ENCODE peak calls at places on chromosome 20, in four cellular contexts. N, T, X and W are unnamed samples.

GRCh38 chr20:7696311-7696710 is 243.9 kb downstream of the HAO1 start:
- DNase-seq in N (no peak), T (no peak), X (no peak), W (no peak)

GRCh38 chr20:64156136-64156885 is 7.9 kb upstream of the MYT1 start:
- DNase-seq in N (no peak), T (no peak), X (no peak), W (no peak)

GRCh38 chr20:8670900-8671229 is 398.0 kb upstream of the PLCB4 start:
- DNase-seq in N (no peak), T (no peak), X (no peak), W (no peak)

GRCh38 chr20:53077373-53078205 is 105.4 kb downstream of the TSHZ2 start:
- DNase-seq in N (no peak), T (no peak), X (no peak), W (peak)

GRCh38 chr20:10571313-10571815 is 102.4 kb downstream of the JAG1 start:
- DNase-seq in N (no peak), T (no peak), X (no peak), W (no peak)

GRCh38 chr20:6504826-6505225 is 262.7 kb upstream of the BMP2 start:
- DNase-seq in N (no peak), T (no peak), X (no peak), W (no peak)

GRCh38 chr20:46572790-46573189 is 22.3 kb upstream of the OCSTAMP start:
- DNase-seq in N (no peak), T (no peak), X (no peak), W (no peak)

GRCh38 chr20:39871013-39871412 is 818.0 kb downstream of the MAFB start:
- DNase-seq in N (no peak), T (no peak), X (no peak), W (no peak)

GRCh38 chr20:25580711-25581110 is 4.6 kb downstream of the NINL start:
- DNase-seq in N (no peak), T (no peak), X (no peak), W (no peak)

GRCh38 chr20:38430679-38431325 is 4.3 kb downstream of the SNHG17 start:
- DNase-seq in N (no peak), T (no peak), X (no peak), W (no peak)

GRCh38 chr20:15236812-15237211 is 899.4 kb upstream of the FLRT3 start:
- DNase-seq in N (no peak), T (peak), X (peak), W (peak)

DNA sequence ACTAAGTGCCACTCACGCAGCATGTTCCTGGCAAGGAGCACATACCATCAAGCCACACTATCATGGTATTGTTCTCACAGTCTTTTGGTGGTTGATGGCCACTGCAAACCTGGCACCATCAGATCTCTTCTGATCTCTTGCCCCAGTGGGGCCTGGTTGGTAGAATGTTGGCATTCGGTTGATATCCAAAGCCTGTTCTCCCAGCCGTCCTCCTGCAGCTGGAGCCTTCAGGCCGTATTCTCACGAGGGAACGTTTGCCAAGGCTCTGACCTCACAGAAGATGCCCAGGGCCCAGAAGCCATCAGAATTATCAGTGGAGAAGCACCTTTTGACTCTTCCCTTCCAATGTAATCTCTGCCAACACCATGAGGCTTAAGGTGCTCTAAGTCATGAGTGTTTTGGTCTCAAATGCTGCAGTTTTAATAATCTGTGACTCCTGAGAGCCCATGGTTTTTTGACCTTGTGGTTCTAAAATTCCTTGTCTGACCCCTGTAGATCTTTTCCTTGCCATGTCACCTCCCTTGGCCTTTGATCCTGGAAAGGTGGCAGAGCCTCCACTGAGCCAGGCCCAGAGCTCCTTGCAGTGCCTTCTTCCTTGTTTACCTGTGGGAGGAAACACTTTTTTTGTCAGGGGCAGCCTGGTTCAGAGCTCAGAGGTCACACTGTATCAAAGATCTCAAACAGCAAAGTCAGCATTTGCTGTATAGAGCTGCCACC is 27.8 kb downstream of the POFUT1 start:
- DNase-seq in N (no peak), T (no peak), X (no peak), W (peak)
- TF ChIP-seq BHLHE40 in N (no peak), T (no peak), X (no peak), W (no peak)

GRCh38 chr20:676315-676937 is 824 bp upstream of the SCRT2 start:
- DNase-seq in N (no peak), T (no peak), X (no peak), W (no peak)
- TF ChIP-seq EP300 in N (no peak), T (no peak), X (no peak), W (no peak)

DNA sequence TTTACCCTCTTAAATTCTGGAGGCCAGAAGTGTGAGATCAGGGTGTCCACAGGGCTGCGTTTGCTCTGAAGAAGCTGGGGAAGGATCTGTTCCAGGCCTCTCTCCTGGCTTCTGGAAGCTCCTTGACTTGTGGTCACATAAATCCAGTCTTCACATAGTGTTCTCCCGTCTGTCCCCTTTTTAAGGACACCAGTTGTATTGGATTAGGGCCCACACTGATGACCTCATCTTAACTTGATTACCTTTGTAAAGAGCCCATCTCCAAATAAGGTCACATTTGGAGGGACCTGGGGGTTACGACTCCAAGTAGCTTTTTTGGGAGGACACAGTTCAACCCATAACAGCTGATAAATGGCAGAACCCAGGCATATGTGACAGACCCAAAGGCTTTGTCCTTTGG is 20.0 kb upstream of the WFDC2 start:
- DNase-seq in N (no peak), T (no peak), X (no peak), W (no peak)
- TF ChIP-seq BHLHE40 in N (no peak), T (no peak), X (no peak), W (no peak)

GRCh38 chr20:50071039-50071888 is 41.7 kb downstream of the UBE2V1 start:
- DNase-seq in N (peak), T (peak), X (no peak), W (peak)
- TF ChIP-seq EP300 in N (peak), T (no peak), X (no peak), W (peak)

GRCh38 chr20:62804632-62805364 is at the start of gene OGFR:
- DNase-seq in N (peak), T (no peak), X (no peak), W (no peak)

GRCh38 chr20:62805711-62806382 is 1.2 kb downstream of the OGFR start:
- DNase-seq in N (peak), T (no peak), X (no peak), W (peak)

GRCh38 chr20:62804021-62804631 is 509 bp upstream of the OGFR start:
- DNase-seq in N (no peak), T (no peak), X (no peak), W (peak)

GRCh38 chr20:62806383-62807050 is 1.9 kb downstream of the OGFR start:
- DNase-seq in N (no peak), T (no peak), X (no peak), W (no peak)

GRCh38 chr20:62805365-62805710 is 703 bp downstream of the OGFR start:
- DNase-seq in N (no peak), T (no peak), X (no peak), W (no peak)
- TF ChIP-seq BHLHE40 in N (no peak), T (no peak), X (no peak), W (no peak)

GRCh38 chr20:60232380-60232779 is 274.2 kb downstream of the CDH26 start:
- DNase-seq in N (no peak), T (no peak), X (no peak), W (no peak)
- TF ChIP-seq EP300 in N (no peak), T (no peak), X (no peak), W (no peak)

DNA sequence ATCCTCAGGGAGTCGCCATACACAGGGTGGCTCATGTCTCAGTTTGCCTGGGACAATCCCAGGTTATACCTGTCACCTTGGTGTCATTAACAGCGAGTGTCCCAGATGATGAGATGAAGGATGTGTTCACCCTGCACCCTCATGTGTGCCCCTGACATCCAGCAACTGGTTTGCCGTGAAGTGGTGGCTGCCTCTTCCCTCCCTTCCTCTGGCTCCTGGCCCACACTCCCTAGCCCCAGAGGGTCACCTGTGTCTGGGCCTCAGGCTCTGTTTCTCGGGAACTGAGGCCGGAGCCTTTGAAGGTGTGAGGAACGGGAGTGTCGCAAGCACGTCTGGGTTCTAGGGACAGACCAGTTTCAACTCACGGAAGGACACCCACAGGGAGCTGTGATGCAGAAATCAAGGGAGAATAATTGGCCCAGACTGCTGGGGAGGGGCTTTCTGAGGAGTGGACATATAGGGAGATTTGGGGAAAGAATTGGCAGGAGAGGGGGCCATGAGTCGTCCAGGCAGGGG is 35.8 kb upstream of the PHACTR3 start:
- DNase-seq in N (no peak), T (no peak), X (no peak), W (no peak)
- TF ChIP-seq BHLHE40 in N (no peak), T (no peak), X (no peak), W (no peak)

DNA sequence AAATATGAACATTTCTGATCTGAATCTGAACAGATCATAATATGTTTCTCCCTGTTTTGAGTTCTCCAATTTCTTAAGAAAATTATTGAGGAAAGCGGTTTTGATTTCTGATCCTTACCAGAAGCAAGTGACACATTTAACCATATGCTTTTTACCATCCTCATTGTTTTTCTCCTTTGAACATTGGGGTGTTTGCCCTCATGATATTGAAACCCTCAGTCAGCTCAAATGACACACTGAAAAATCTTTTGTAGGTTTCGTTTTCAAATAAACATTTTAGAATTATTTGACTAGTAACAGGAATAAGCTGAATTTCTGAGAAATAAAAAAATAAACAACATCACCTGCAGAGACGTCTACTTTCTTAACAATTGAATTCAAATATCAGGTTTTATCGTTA is 252.1 kb downstream of the DOK5 start:
- DNase-seq in N (no peak), T (no peak), X (no peak), W (no peak)
- TF ChIP-seq EP300 in N (no peak), T (no peak), X (no peak), W (no peak)